ENCODE peak calls at places on chromosomes 1 and 21, in five cellular contexts. One of them, this sample, is unnamed.

GRCh38 chr1:84758968-84759491 is 68.8 kb upstream of the SSX2IP start:
- DNase-seq in PC-9: no peak
- DNase-seq in MM.1S: no peak
- DNase-seq in fibroblast of lung: peak; percentile 26
- DNase-seq in mesenchymal stem cell: peak; percentile 19
- DNase-seq in this sample: no peak

GRCh38 chr21:41133896-41134522 is 34.0 kb upstream of the BACE2 start:
- DNase-seq in PC-9: no peak
- DNase-seq in MM.1S: peak; percentile 59
- DNase-seq in fibroblast of lung: peak; percentile 52
- DNase-seq in mesenchymal stem cell: peak; percentile 3
- DNase-seq in this sample: no peak

GRCh38 chr1:21534674-21535378 is 25.6 kb downstream of the ALPL start:
- DNase-seq in PC-9: peak; percentile 32
- DNase-seq in MM.1S: peak; percentile 50
- DNase-seq in fibroblast of lung: peak; percentile 74
- DNase-seq in mesenchymal stem cell: peak; percentile 76
- DNase-seq in this sample: no peak

GRCh38 chr1:225700889-225701465 is 48.1 kb upstream of the ENAH start:
- DNase-seq in PC-9: no peak
- DNase-seq in MM.1S: no peak
- DNase-seq in fibroblast of lung: no peak
- DNase-seq in mesenchymal stem cell: peak; percentile 28
- DNase-seq in this sample: no peak

GRCh38 chr1:32042330-32042729 is 28.7 kb downstream of the KHDRBS1 start:
- DNase-seq in PC-9: no peak
- DNase-seq in MM.1S: no peak
- DNase-seq in fibroblast of lung: no peak
- DNase-seq in mesenchymal stem cell: no peak
- DNase-seq in this sample: no peak

GRCh38 chr1:171965802-171966201 is 124.5 kb downstream of the DNM3 start:
- DNase-seq in PC-9: no peak
- DNase-seq in MM.1S: no peak
- DNase-seq in fibroblast of lung: no peak
- DNase-seq in mesenchymal stem cell: peak; percentile 2
- DNase-seq in this sample: no peak

GRCh38 chr1:167474191-167474641 is 44.1 kb downstream of the CD247 start:
- DNase-seq in PC-9: no peak
- DNase-seq in MM.1S: no peak
- DNase-seq in fibroblast of lung: no peak
- DNase-seq in mesenchymal stem cell: no peak
- DNase-seq in this sample: no peak

GRCh38 chr1:42744030-42744413 is 4.0 kb upstream of the CLDN19 start:
- DNase-seq in PC-9: no peak
- DNase-seq in MM.1S: no peak
- DNase-seq in fibroblast of lung: no peak
- DNase-seq in mesenchymal stem cell: peak; percentile 11
- DNase-seq in this sample: no peak

GRCh38 chr21:33229099-33229775 is 501 bp upstream of the IFNAR2 start:
- DNase-seq in PC-9: no peak
- DNase-seq in MM.1S: peak; percentile 77
- DNase-seq in fibroblast of lung: no peak
- DNase-seq in mesenchymal stem cell: no peak
- DNase-seq in this sample: no peak

GRCh38 chr1:22420456-22421053 is 31.1 kb upstream of the ZBTB40 start:
- DNase-seq in PC-9: peak; percentile 79
- DNase-seq in MM.1S: peak; percentile 71
- DNase-seq in fibroblast of lung: peak; percentile 76
- DNase-seq in mesenchymal stem cell: peak; percentile 85
- DNase-seq in this sample: no peak

GRCh38 chr1:218377143-218377660 is 32.1 kb downstream of the TGFB2 start:
- DNase-seq in PC-9: peak; percentile 87
- DNase-seq in MM.1S: peak; percentile 86
- DNase-seq in fibroblast of lung: peak; percentile 98
- DNase-seq in mesenchymal stem cell: peak; percentile 97
- DNase-seq in this sample: no peak

GRCh38 chr21:42724226-42724920 is 71.0 kb downstream of the PDE9A start:
- DNase-seq in PC-9: peak; percentile 81
- DNase-seq in MM.1S: no peak
- DNase-seq in fibroblast of lung: peak; percentile 91
- DNase-seq in mesenchymal stem cell: peak; percentile 95
- DNase-seq in this sample: no peak

GRCh38 chr1:149849947-149850360 is 49.4 kb upstream of the BOLA1 start:
- DNase-seq in PC-9: no peak
- DNase-seq in MM.1S: peak; percentile 46
- DNase-seq in fibroblast of lung: peak; percentile 17
- DNase-seq in mesenchymal stem cell: peak; percentile 20
- DNase-seq in this sample: no peak

GRCh38 chr1:53619811-53620619 is 118.9 kb downstream of the GLIS1 start:
- DNase-seq in PC-9: no peak
- DNase-seq in MM.1S: no peak
- DNase-seq in fibroblast of lung: peak; percentile 34
- DNase-seq in mesenchymal stem cell: peak; percentile 45
- DNase-seq in this sample: no peak

GRCh38 chr1:169047074-169047473 is 59.4 kb upstream of the ATP1B1 start:
- DNase-seq in PC-9: no peak
- DNase-seq in MM.1S: no peak
- DNase-seq in fibroblast of lung: no peak
- DNase-seq in mesenchymal stem cell: no peak
- DNase-seq in this sample: no peak

GRCh38 chr1:225860107-225860506 is 22.1 kb downstream of the TMEM63A start:
- DNase-seq in PC-9: no peak
- DNase-seq in MM.1S: no peak
- DNase-seq in fibroblast of lung: no peak
- DNase-seq in mesenchymal stem cell: no peak
- DNase-seq in this sample: no peak

GRCh38 chr1:7508052-7508745 is 262.9 kb upstream of the VAMP3 start:
- DNase-seq in PC-9: no peak
- DNase-seq in MM.1S: no peak
- DNase-seq in fibroblast of lung: no peak
- DNase-seq in mesenchymal stem cell: no peak
- DNase-seq in this sample: no peak

GRCh38 chr1:151511636-151512215 is 539 bp downstream of the CGN start:
- DNase-seq in PC-9: peak; percentile 54
- DNase-seq in MM.1S: peak; percentile 69
- DNase-seq in fibroblast of lung: no peak
- DNase-seq in mesenchymal stem cell: peak; percentile 51
- DNase-seq in this sample: no peak

GRCh38 chr1:41393993-41394392 is 32.8 kb downstream of the FOXO6 start:
- DNase-seq in PC-9: no peak
- DNase-seq in MM.1S: no peak
- DNase-seq in fibroblast of lung: no peak
- DNase-seq in mesenchymal stem cell: no peak
- DNase-seq in this sample: no peak
- H3K4me2 ChIP-seq in PC-9: no peak overlapping the region
- H3K4me2 ChIP-seq in MM.1S: no peak overlapping the region
- H3K4me2 ChIP-seq in fibroblast of lung: no peak overlapping the region
- H3K4me2 ChIP-seq in mesenchymal stem cell: no peak overlapping the region
- H3K4me2 ChIP-seq in this sample: no peak overlapping the region

GRCh38 chr1:232450626-232451025 is 179.3 kb downstream of the SIPA1L2 start:
- DNase-seq in PC-9: no peak
- DNase-seq in MM.1S: no peak
- DNase-seq in fibroblast of lung: peak; percentile 25
- DNase-seq in mesenchymal stem cell: no peak
- DNase-seq in this sample: no peak

GRCh38 chr1:232445361-232446106 is 184.4 kb downstream of the SIPA1L2 start:
- DNase-seq in PC-9: no peak
- DNase-seq in MM.1S: no peak
- DNase-seq in fibroblast of lung: no peak
- DNase-seq in mesenchymal stem cell: no peak
- DNase-seq in this sample: no peak

GRCh38 chr1:232452137-232452536 is 177.8 kb downstream of the SIPA1L2 start:
- DNase-seq in PC-9: no peak
- DNase-seq in MM.1S: no peak
- DNase-seq in fibroblast of lung: no peak
- DNase-seq in mesenchymal stem cell: no peak
- DNase-seq in this sample: no peak

GRCh38 chr1:232443372-232443771 is 186.6 kb downstream of the SIPA1L2 start:
- DNase-seq in PC-9: no peak
- DNase-seq in MM.1S: no peak
- DNase-seq in fibroblast of lung: no peak
- DNase-seq in mesenchymal stem cell: no peak
- DNase-seq in this sample: no peak

GRCh38 chr1:232447125-232447524 is 182.8 kb downstream of the SIPA1L2 start:
- DNase-seq in PC-9: no peak
- DNase-seq in MM.1S: no peak
- DNase-seq in fibroblast of lung: no peak
- DNase-seq in mesenchymal stem cell: no peak
- DNase-seq in this sample: no peak
- H2AFZ ChIP-seq in PC-9: no peak overlapping the region
- H2AFZ ChIP-seq in MM.1S: no peak overlapping the region
- H2AFZ ChIP-seq in fibroblast of lung: no peak overlapping the region
- H2AFZ ChIP-seq in mesenchymal stem cell: no peak overlapping the region
- H2AFZ ChIP-seq in this sample: no peak overlapping the region

GRCh38 chr1:93502561-93502960 is 54.6 kb downstream of the FNBP1L start:
- DNase-seq in PC-9: no peak
- DNase-seq in MM.1S: no peak
- DNase-seq in fibroblast of lung: no peak
- DNase-seq in mesenchymal stem cell: no peak
- DNase-seq in this sample: no peak

GRCh38 chr1:93503816-93504215 is 55.9 kb downstream of the FNBP1L start:
- DNase-seq in PC-9: no peak
- DNase-seq in MM.1S: no peak
- DNase-seq in fibroblast of lung: no peak
- DNase-seq in mesenchymal stem cell: no peak
- DNase-seq in this sample: no peak

GRCh38 chr1:93503163-93503562 is 55.2 kb downstream of the FNBP1L start:
- DNase-seq in PC-9: no peak
- DNase-seq in MM.1S: no peak
- DNase-seq in fibroblast of lung: no peak
- DNase-seq in mesenchymal stem cell: no peak
- DNase-seq in this sample: no peak

GRCh38 chr1:93506140-93506539 is 58.2 kb downstream of the FNBP1L start:
- DNase-seq in PC-9: no peak
- DNase-seq in MM.1S: no peak
- DNase-seq in fibroblast of lung: no peak
- DNase-seq in mesenchymal stem cell: no peak
- DNase-seq in this sample: no peak

DNA sequence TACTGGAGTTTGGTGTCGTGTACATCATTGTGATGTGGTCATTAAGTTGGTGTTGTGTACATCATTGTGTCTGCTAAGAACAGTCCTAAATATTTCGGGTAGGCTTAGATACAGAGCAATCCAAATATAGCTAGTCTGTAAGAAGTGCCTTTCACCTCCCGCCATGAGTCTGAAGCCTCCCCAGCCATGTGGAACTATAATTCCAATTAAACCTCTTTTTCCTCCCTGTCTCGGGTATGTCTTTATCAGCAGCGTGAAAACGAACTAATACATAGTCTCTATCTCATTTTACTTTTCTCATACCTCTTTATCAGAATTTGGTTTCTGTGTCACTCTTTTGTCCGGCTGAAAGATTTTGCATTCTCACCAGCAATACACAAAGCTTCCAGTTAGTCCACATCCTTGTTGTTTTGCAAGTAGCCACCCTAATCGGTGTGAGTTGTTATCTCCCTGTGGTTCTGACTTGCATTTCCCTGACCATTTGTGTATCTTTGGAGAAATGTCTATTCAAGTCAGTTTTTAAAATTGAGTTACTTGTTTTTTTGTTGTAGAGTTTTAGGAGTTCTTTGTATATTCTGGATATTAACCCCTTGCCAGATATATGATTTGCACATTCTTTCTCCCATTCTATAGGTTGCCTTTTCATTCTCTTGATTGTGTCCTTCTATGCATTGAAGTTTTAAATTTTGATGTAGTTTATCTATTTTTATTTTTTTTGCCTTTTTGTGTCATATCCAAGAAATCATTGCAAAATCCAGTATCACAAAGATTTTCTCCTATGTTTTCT is 56.5 kb downstream of the FNBP1L start:
- DNase-seq in PC-9: no peak
- DNase-seq in MM.1S: no peak
- DNase-seq in fibroblast of lung: no peak
- DNase-seq in mesenchymal stem cell: no peak
- DNase-seq in this sample: no peak
- H3K4me2 ChIP-seq in PC-9: no peak overlapping the region
- H3K4me2 ChIP-seq in MM.1S: no peak overlapping the region
- H3K4me2 ChIP-seq in fibroblast of lung: no peak overlapping the region
- H3K4me2 ChIP-seq in mesenchymal stem cell: no peak overlapping the region
- H3K4me2 ChIP-seq in this sample: no peak overlapping the region

GRCh38 chr1:6073480-6074053 is 27.9 kb downstream of the KCNAB2 start:
- DNase-seq in PC-9: no peak
- DNase-seq in MM.1S: no peak
- DNase-seq in fibroblast of lung: no peak
- DNase-seq in mesenchymal stem cell: no peak
- DNase-seq in this sample: no peak
- H2AFZ ChIP-seq in PC-9: no peak overlapping the region
- H2AFZ ChIP-seq in MM.1S: no peak overlapping the region
- H2AFZ ChIP-seq in fibroblast of lung: no peak overlapping the region
- H2AFZ ChIP-seq in mesenchymal stem cell: no peak overlapping the region
- H2AFZ ChIP-seq in this sample: no peak overlapping the region

DNA sequence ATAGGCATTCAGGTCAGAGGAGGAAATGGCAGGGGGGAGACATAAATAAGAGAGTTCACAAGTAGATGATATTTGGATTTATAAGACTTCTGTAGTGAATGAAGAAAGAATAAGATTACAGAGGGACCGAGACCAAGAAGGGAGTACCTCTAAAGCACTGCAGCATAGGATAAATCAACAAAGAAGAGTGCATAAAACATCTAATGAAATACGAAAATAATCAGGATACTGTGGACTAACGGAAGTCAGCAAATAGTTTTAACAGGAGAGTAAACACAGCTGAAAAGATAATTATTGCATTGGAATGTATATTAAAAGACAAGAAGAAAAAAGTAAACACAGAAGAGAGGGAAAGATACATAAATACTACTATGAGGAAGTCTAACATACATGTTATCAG is 921.9 kb upstream of the PRMT6 start:
- DNase-seq in PC-9: no peak
- DNase-seq in MM.1S: no peak
- DNase-seq in fibroblast of lung: no peak
- DNase-seq in mesenchymal stem cell: no peak
- DNase-seq in this sample: no peak
- H3K4me2 ChIP-seq in PC-9: no peak overlapping the region
- H3K4me2 ChIP-seq in MM.1S: no peak overlapping the region
- H3K4me2 ChIP-seq in fibroblast of lung: no peak overlapping the region
- H3K4me2 ChIP-seq in mesenchymal stem cell: no peak overlapping the region
- H3K4me2 ChIP-seq in this sample: no peak overlapping the region

GRCh38 chr1:12113433-12114339 is 50.6 kb downstream of the TNFRSF8 start:
- DNase-seq in PC-9: no peak
- DNase-seq in MM.1S: peak; percentile 20
- DNase-seq in fibroblast of lung: peak; percentile 64
- DNase-seq in mesenchymal stem cell: peak; percentile 39
- DNase-seq in this sample: no peak
- H2AFZ ChIP-seq in PC-9: no peak overlapping the region
- H2AFZ ChIP-seq in MM.1S: no peak overlapping the region
- H2AFZ ChIP-seq in fibroblast of lung: no peak overlapping the region
- H2AFZ ChIP-seq in mesenchymal stem cell: no peak overlapping the region
- H2AFZ ChIP-seq in this sample: no peak overlapping the region

GRCh38 chr21:44803651-44804050 is 2.0 kb upstream of the UBE2G2 start:
- DNase-seq in PC-9: no peak
- DNase-seq in MM.1S: no peak
- DNase-seq in fibroblast of lung: no peak
- DNase-seq in mesenchymal stem cell: no peak
- DNase-seq in this sample: no peak
- H3K4me2 ChIP-seq in PC-9: no peak overlapping the region
- H3K4me2 ChIP-seq in MM.1S: no peak overlapping the region
- H3K4me2 ChIP-seq in fibroblast of lung: no peak overlapping the region
- H3K4me2 ChIP-seq in mesenchymal stem cell: no peak overlapping the region
- H3K4me2 ChIP-seq in this sample: no peak overlapping the region